ENCODE peak calls at places on chromosome 11, in six cellular contexts. One of them, this sample, is unnamed. For H3K4me1, the result is how much of the 10 kb centered on the place peaks cover.

GRCh38 chr11:132142554-132142953 is 772.1 kb downstream of the NTM start:
- DNase-seq in vagina: no peak
- DNase-seq in endothelial cell of umbilical vein: no peak
- DNase-seq in transverse colon: no peak
- DNase-seq in sigmoid colon: no peak
- DNase-seq in prostate gland: no peak
- DNase-seq in this sample: no peak

GRCh38 chr11:32053151-32053550 is 37.7 kb upstream of the RCN1 start:
- DNase-seq in vagina: no peak
- DNase-seq in endothelial cell of umbilical vein: no peak
- DNase-seq in transverse colon: no peak
- DNase-seq in sigmoid colon: no peak
- DNase-seq in prostate gland: no peak
- DNase-seq in this sample: no peak

GRCh38 chr11:131626761-131627160 is 256.3 kb downstream of the NTM start:
- DNase-seq in vagina: no peak
- DNase-seq in endothelial cell of umbilical vein: no peak
- DNase-seq in transverse colon: no peak
- DNase-seq in sigmoid colon: no peak
- DNase-seq in prostate gland: no peak
- DNase-seq in this sample: no peak

GRCh38 chr11:83156150-83156995 is 558 bp upstream of the PCF11 start:
- DNase-seq in vagina: peak
- DNase-seq in endothelial cell of umbilical vein: peak
- DNase-seq in transverse colon: peak
- DNase-seq in sigmoid colon: peak
- DNase-seq in prostate gland: peak
- DNase-seq in this sample: peak

GRCh38 chr11:36333468-36333867 is 37.4 kb downstream of the PRR5L start:
- DNase-seq in vagina: no peak
- DNase-seq in endothelial cell of umbilical vein: no peak
- DNase-seq in transverse colon: no peak
- DNase-seq in sigmoid colon: no peak
- DNase-seq in prostate gland: no peak
- DNase-seq in this sample: no peak

GRCh38 chr11:63375434-63375833 is 5.8 kb downstream of the SLC22A9 start:
- DNase-seq in vagina: no peak
- DNase-seq in endothelial cell of umbilical vein: no peak
- DNase-seq in transverse colon: no peak
- DNase-seq in sigmoid colon: no peak
- DNase-seq in prostate gland: no peak
- DNase-seq in this sample: no peak

GRCh38 chr11:17076517-17077239 is 789 bp downstream of the RPS13 start:
- DNase-seq in vagina: no peak
- DNase-seq in endothelial cell of umbilical vein: no peak
- DNase-seq in transverse colon: no peak
- DNase-seq in sigmoid colon: no peak
- DNase-seq in prostate gland: no peak
- DNase-seq in this sample: no peak

GRCh38 chr11:8283510-8284272 is 20.0 kb upstream of the LMO1 start:
- DNase-seq in vagina: peak
- DNase-seq in endothelial cell of umbilical vein: no peak
- DNase-seq in transverse colon: no peak
- DNase-seq in sigmoid colon: peak
- DNase-seq in prostate gland: no peak
- DNase-seq in this sample: no peak

GRCh38 chr11:66685276-66686099 is 7.8 kb upstream of the RBM4B start:
- DNase-seq in vagina: peak
- DNase-seq in endothelial cell of umbilical vein: no peak
- DNase-seq in transverse colon: no peak
- DNase-seq in sigmoid colon: no peak
- DNase-seq in prostate gland: no peak
- DNase-seq in this sample: no peak

GRCh38 chr11:10694481-10695239 is 1.1 kb upstream of the IRAG1 start:
- DNase-seq in vagina: no peak
- DNase-seq in endothelial cell of umbilical vein: no peak
- DNase-seq in transverse colon: no peak
- DNase-seq in sigmoid colon: no peak
- DNase-seq in prostate gland: no peak
- DNase-seq in this sample: no peak

GRCh38 chr11:130051077-130051476 is 18.6 kb upstream of the APLP2 start:
- DNase-seq in vagina: no peak
- DNase-seq in endothelial cell of umbilical vein: no peak
- DNase-seq in transverse colon: no peak
- DNase-seq in sigmoid colon: no peak
- DNase-seq in prostate gland: no peak
- DNase-seq in this sample: no peak

GRCh38 chr11:18617688-18618340 is 16.3 kb downstream of the SPTY2D1 start:
- DNase-seq in vagina: no peak
- DNase-seq in endothelial cell of umbilical vein: peak
- DNase-seq in transverse colon: no peak
- DNase-seq in sigmoid colon: no peak
- DNase-seq in prostate gland: no peak
- DNase-seq in this sample: no peak

GRCh38 chr11:34214961-34215805 is 109.8 kb downstream of the NAT10 start:
- DNase-seq in vagina: no peak
- DNase-seq in endothelial cell of umbilical vein: no peak
- DNase-seq in transverse colon: no peak
- DNase-seq in sigmoid colon: no peak
- DNase-seq in prostate gland: no peak
- DNase-seq in this sample: no peak

GRCh38 chr11:34915136-34916013 is 804 bp downstream of the APIP start:
- DNase-seq in vagina: no peak
- DNase-seq in endothelial cell of umbilical vein: no peak
- DNase-seq in transverse colon: no peak
- DNase-seq in sigmoid colon: no peak
- DNase-seq in prostate gland: peak
- DNase-seq in this sample: no peak

GRCh38 chr11:59206635-59207034 is 6.1 kb downstream of the MPEG1 start:
- DNase-seq in vagina: no peak
- DNase-seq in endothelial cell of umbilical vein: peak
- DNase-seq in transverse colon: peak
- DNase-seq in sigmoid colon: no peak
- DNase-seq in prostate gland: no peak
- DNase-seq in this sample: peak

GRCh38 chr11:15776387-15776786 is 580.0 kb downstream of the SOX6 start:
- DNase-seq in vagina: no peak
- DNase-seq in endothelial cell of umbilical vein: no peak
- DNase-seq in transverse colon: no peak
- DNase-seq in sigmoid colon: no peak
- DNase-seq in prostate gland: no peak
- DNase-seq in this sample: no peak

GRCh38 chr11:46391578-46392420 is at the start of gene CHRM4:
- DNase-seq in vagina: no peak
- DNase-seq in endothelial cell of umbilical vein: peak
- DNase-seq in transverse colon: peak
- DNase-seq in sigmoid colon: peak
- DNase-seq in prostate gland: no peak
- DNase-seq in this sample: no peak

GRCh38 chr11:115409116-115409663 is 95.0 kb downstream of the CADM1 start:
- DNase-seq in vagina: no peak
- DNase-seq in endothelial cell of umbilical vein: no peak
- DNase-seq in transverse colon: no peak
- DNase-seq in sigmoid colon: no peak
- DNase-seq in prostate gland: no peak
- DNase-seq in this sample: no peak

GRCh38 chr11:116355104-116355503 is 417.7 kb downstream of the BUD13 start:
- DNase-seq in vagina: no peak
- DNase-seq in endothelial cell of umbilical vein: no peak
- DNase-seq in transverse colon: no peak
- DNase-seq in sigmoid colon: no peak
- DNase-seq in prostate gland: no peak
- DNase-seq in this sample: no peak

GRCh38 chr11:17572359-17572690 is 25.3 kb downstream of the OTOG start:
- DNase-seq in vagina: no peak
- DNase-seq in endothelial cell of umbilical vein: no peak
- DNase-seq in transverse colon: no peak
- DNase-seq in sigmoid colon: no peak
- DNase-seq in prostate gland: no peak
- DNase-seq in this sample: peak

GRCh38 chr11:70618471-70619101 is 220.3 kb downstream of the CTTN start:
- DNase-seq in vagina: no peak
- DNase-seq in endothelial cell of umbilical vein: no peak
- DNase-seq in transverse colon: peak
- DNase-seq in sigmoid colon: no peak
- DNase-seq in prostate gland: no peak
- DNase-seq in this sample: no peak

GRCh38 chr11:114044042-114044871 is 15.3 kb upstream of the ZBTB16 start:
- DNase-seq in vagina: no peak
- DNase-seq in endothelial cell of umbilical vein: peak
- DNase-seq in transverse colon: peak
- DNase-seq in sigmoid colon: no peak
- DNase-seq in prostate gland: no peak
- DNase-seq in this sample: no peak

GRCh38 chr11:83827520-83827919 is 541.4 kb upstream of the CCDC90B start:
- DNase-seq in vagina: no peak
- DNase-seq in endothelial cell of umbilical vein: no peak
- DNase-seq in transverse colon: no peak
- DNase-seq in sigmoid colon: no peak
- DNase-seq in prostate gland: no peak
- DNase-seq in this sample: no peak

GRCh38 chr11:58675344-58676155 is 53.1 kb downstream of the CNTF start:
- DNase-seq in vagina: no peak
- DNase-seq in endothelial cell of umbilical vein: peak
- DNase-seq in transverse colon: peak
- DNase-seq in sigmoid colon: peak
- DNase-seq in prostate gland: peak
- DNase-seq in this sample: peak

GRCh38 chr11:88352139-88352538 is 14.6 kb upstream of the CTSC start:
- DNase-seq in vagina: no peak
- DNase-seq in endothelial cell of umbilical vein: peak
- DNase-seq in transverse colon: no peak
- DNase-seq in sigmoid colon: no peak
- DNase-seq in prostate gland: no peak
- DNase-seq in this sample: no peak

GRCh38 chr11:103662880-103663279 is 373.6 kb upstream of the DDI1 start:
- DNase-seq in vagina: no peak
- DNase-seq in endothelial cell of umbilical vein: peak
- DNase-seq in transverse colon: no peak
- DNase-seq in sigmoid colon: no peak
- DNase-seq in prostate gland: no peak
- DNase-seq in this sample: no peak

GRCh38 chr11:63491240-63491587 is 247 bp upstream of the PLAAT5 start:
- DNase-seq in vagina: no peak
- DNase-seq in endothelial cell of umbilical vein: no peak
- DNase-seq in transverse colon: no peak
- DNase-seq in sigmoid colon: no peak
- DNase-seq in prostate gland: no peak
- DNase-seq in this sample: no peak

GRCh38 chr11:20066013-20066782 is 94.1 kb downstream of the DBX1 start:
- DNase-seq in vagina: no peak
- DNase-seq in endothelial cell of umbilical vein: peak
- DNase-seq in transverse colon: no peak
- DNase-seq in sigmoid colon: no peak
- DNase-seq in prostate gland: no peak
- DNase-seq in this sample: no peak
- H3K4me1 ChIP-seq in vagina: under half
- H3K4me1 ChIP-seq in endothelial cell of umbilical vein: under half
- H3K4me1 ChIP-seq in transverse colon: under half
- H3K4me1 ChIP-seq in sigmoid colon: under half
- H3K4me1 ChIP-seq in prostate gland: under half
- H3K4me1 ChIP-seq in this sample: under half

DNA sequence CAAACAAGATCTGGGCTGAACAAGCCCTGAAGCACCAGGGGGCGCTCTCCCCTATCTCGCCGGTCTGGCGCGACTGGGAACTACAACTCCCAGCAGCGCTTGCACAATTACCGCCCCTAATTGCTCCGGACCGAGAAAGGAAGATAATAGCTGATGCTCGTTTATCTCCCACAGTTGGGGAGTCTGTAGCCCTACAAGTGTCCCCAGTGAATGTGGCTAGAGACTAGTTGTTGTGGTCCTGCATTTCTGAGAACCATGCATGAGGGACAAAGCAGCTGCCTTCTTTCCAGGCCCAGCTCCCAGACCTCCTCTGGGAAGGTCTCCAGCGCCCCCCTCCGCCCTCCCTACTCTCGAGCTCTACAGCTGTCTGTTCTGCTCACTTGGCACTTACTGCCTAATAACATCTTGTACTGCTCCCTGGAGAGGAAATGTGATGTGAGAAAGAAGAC is 34.4 kb downstream of the NRXN2 start:
- DNase-seq in vagina: no peak
- DNase-seq in endothelial cell of umbilical vein: peak
- DNase-seq in transverse colon: peak
- DNase-seq in sigmoid colon: peak
- DNase-seq in prostate gland: peak
- DNase-seq in this sample: peak
- H3K4me3 ChIP-seq in vagina: peak
- H3K4me3 ChIP-seq in endothelial cell of umbilical vein: peak
- H3K4me3 ChIP-seq in transverse colon: peak
- H3K4me3 ChIP-seq in sigmoid colon: peak
- H3K4me3 ChIP-seq in prostate gland: no peak
- H3K4me3 ChIP-seq in this sample: peak

DNA sequence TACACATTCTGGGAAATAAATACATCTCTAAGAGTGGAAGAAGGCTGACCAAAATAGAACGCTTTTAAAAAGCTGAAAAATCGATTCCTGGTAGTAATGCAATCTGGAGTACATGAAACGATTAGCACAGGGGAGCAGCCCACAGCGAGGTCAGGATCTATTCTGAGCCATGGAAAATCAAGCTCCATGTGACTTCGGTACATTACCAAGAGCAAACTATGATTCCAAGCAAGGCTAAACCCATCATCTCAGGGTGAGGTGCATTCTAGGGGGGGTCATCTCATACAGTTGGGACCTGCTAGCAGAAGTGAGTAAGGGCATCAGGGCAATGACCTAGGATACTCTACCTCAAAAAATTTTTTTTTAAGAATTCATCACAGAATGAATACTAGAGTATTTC is 249.2 kb downstream of the BLID start:
- DNase-seq in vagina: no peak
- DNase-seq in endothelial cell of umbilical vein: no peak
- DNase-seq in transverse colon: no peak
- DNase-seq in sigmoid colon: no peak
- DNase-seq in prostate gland: no peak
- DNase-seq in this sample: no peak
- TF ChIP-seq POLR2AphosphoS5 in vagina: no peak
- TF ChIP-seq POLR2AphosphoS5 in endothelial cell of umbilical vein: no peak
- TF ChIP-seq POLR2AphosphoS5 in transverse colon: no peak
- TF ChIP-seq POLR2AphosphoS5 in sigmoid colon: no peak
- TF ChIP-seq POLR2AphosphoS5 in prostate gland: no peak
- TF ChIP-seq POLR2AphosphoS5 in this sample: no peak

DNA sequence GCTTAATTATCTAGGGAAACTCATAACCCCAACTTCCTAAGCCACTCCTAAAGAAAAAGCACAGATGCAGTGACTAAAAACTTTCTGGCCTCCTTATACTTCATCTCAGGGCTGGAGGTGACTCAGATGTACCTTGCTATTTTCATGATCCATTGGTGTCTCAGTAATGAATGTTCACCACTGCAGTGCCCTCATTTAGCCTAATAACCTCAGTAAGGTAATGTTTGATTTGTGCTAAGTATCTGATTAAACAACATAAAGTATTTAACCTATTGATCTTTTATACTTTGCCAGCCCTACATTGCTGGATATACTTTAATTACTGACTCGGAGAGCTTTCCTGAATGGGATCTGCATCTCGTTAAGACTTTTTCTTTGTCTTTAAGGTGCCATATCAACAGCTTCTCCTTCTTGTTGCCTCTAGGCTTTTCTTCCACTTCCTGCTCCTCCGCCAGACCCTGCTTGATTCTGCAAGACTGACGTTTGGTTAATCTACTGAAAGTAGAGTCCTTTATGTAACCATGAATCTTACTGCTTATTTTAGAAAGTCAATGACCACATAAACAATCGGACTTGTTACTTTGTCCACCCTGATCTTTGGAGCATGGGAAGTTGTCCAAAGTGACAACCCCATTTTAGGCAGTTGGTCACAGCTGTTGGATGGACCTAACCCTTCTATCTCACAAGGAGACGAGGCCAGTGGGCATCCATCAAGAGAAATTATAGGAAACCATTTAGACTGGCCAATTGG is 303.0 kb downstream of the ST3GAL4 start:
- DNase-seq in vagina: no peak
- DNase-seq in endothelial cell of umbilical vein: no peak
- DNase-seq in transverse colon: no peak
- DNase-seq in sigmoid colon: no peak
- DNase-seq in prostate gland: no peak
- DNase-seq in this sample: no peak
- H3K4me1 ChIP-seq in vagina: under half
- H3K4me1 ChIP-seq in endothelial cell of umbilical vein: under half
- H3K4me1 ChIP-seq in transverse colon: under half
- H3K4me1 ChIP-seq in sigmoid colon: under half
- H3K4me1 ChIP-seq in prostate gland: under half
- H3K4me1 ChIP-seq in this sample: under half

This sample was measured in stomach.